ENCODE peak calls at places on chromosome 12, in five cellular contexts. One of them, this sample, is unnamed.

GRCh38 chr12:76563061-76563460 is 3.5 kb upstream of the OSBPL8 start:
- DNase-seq in GM23338: no peak
- DNase-seq in fibroblast of villous mesenchyme: peak; percentile 38
- DNase-seq in CD8-positive, alpha-beta T cell: no peak
- DNase-seq in fibroblast of lung: no peak
- DNase-seq in this sample: no peak

GRCh38 chr12:48933664-48934311 is 8.5 kb upstream of the FKBP11 start:
- DNase-seq in fibroblast of lung: no peak
- DNase-seq in fibroblast of villous mesenchyme: no peak
- DNase-seq in CD8-positive, alpha-beta T cell: peak; percentile 56
- DNase-seq in GM23338: no peak
- DNase-seq in this sample: no peak

GRCh38 chr12:19036673-19037357 is 92.7 kb upstream of the PLEKHA5 start:
- DNase-seq in GM23338: no peak
- DNase-seq in CD8-positive, alpha-beta T cell: no peak
- DNase-seq in fibroblast of lung: peak; percentile 89
- DNase-seq in fibroblast of villous mesenchyme: peak; percentile 31
- DNase-seq in this sample: peak; percentile 49

GRCh38 chr12:38782393-38782792 is 123.0 kb downstream of the CPNE8 start:
- DNase-seq in GM23338: no peak
- DNase-seq in fibroblast of villous mesenchyme: no peak
- DNase-seq in CD8-positive, alpha-beta T cell: no peak
- DNase-seq in fibroblast of lung: no peak
- DNase-seq in this sample: no peak

GRCh38 chr12:91574391-91574790 is 391.8 kb upstream of the DCN start:
- DNase-seq in fibroblast of lung: peak; percentile 40
- DNase-seq in CD8-positive, alpha-beta T cell: no peak
- DNase-seq in GM23338: no peak
- DNase-seq in fibroblast of villous mesenchyme: no peak
- DNase-seq in this sample: peak; percentile 42

GRCh38 chr12:110234197-110235154 is 46.6 kb upstream of the ATP2A2 start:
- DNase-seq in GM23338: no peak
- DNase-seq in CD8-positive, alpha-beta T cell: no peak
- DNase-seq in fibroblast of lung: no peak
- DNase-seq in fibroblast of villous mesenchyme: peak; percentile 64
- DNase-seq in this sample: peak; percentile 50

GRCh38 chr12:59329457-59329856 is 266.4 kb upstream of the SLC16A7 start:
- DNase-seq in CD8-positive, alpha-beta T cell: no peak
- DNase-seq in fibroblast of lung: no peak
- DNase-seq in fibroblast of villous mesenchyme: no peak
- DNase-seq in GM23338: no peak
- DNase-seq in this sample: no peak

GRCh38 chr12:125137776-125138344 is 72.6 kb downstream of the AACS start:
- DNase-seq in CD8-positive, alpha-beta T cell: no peak
- DNase-seq in fibroblast of lung: no peak
- DNase-seq in GM23338: no peak
- DNase-seq in fibroblast of villous mesenchyme: peak; percentile 17
- DNase-seq in this sample: peak; percentile 9

GRCh38 chr12:93772003-93772402 is 94.8 kb downstream of the CRADD start:
- DNase-seq in CD8-positive, alpha-beta T cell: no peak
- DNase-seq in fibroblast of villous mesenchyme: no peak
- DNase-seq in fibroblast of lung: no peak
- DNase-seq in GM23338: no peak
- DNase-seq in this sample: no peak

GRCh38 chr12:13161172-13161571 is 35.4 kb upstream of the EMP1 start:
- DNase-seq in fibroblast of lung: no peak
- DNase-seq in fibroblast of villous mesenchyme: no peak
- DNase-seq in GM23338: no peak
- DNase-seq in CD8-positive, alpha-beta T cell: no peak
- DNase-seq in this sample: no peak
- TF ChIP-seq CTCF in fibroblast of lung: peak; percentile 47
- TF ChIP-seq CTCF in fibroblast of villous mesenchyme: peak; percentile 46
- TF ChIP-seq CTCF in GM23338: no peak
- TF ChIP-seq CTCF in CD8-positive, alpha-beta T cell: no peak
- TF ChIP-seq CTCF in this sample: peak; percentile 53

GRCh38 chr12:102479984-102480383 is 379 bp downstream of the IGF1 start:
- DNase-seq in fibroblast of lung: no peak
- DNase-seq in CD8-positive, alpha-beta T cell: no peak
- DNase-seq in GM23338: no peak
- DNase-seq in fibroblast of villous mesenchyme: no peak
- DNase-seq in this sample: no peak
- H3K4me3 ChIP-seq in fibroblast of lung: no peak overlapping the region
- H3K4me3 ChIP-seq in CD8-positive, alpha-beta T cell: no peak overlapping the region
- H3K4me3 ChIP-seq in GM23338: no peak overlapping the region
- H3K4me3 ChIP-seq in fibroblast of villous mesenchyme: peak overlapping the region; percentile 39
- H3K4me3 ChIP-seq in this sample: no peak overlapping the region

GRCh38 chr12:5497329-5498058 is 65.6 kb downstream of the NTF3 start:
- DNase-seq in GM23338: no peak
- DNase-seq in CD8-positive, alpha-beta T cell: no peak
- DNase-seq in fibroblast of lung: no peak
- DNase-seq in fibroblast of villous mesenchyme: peak; percentile 41
- DNase-seq in this sample: no peak

GRCh38 chr12:5492562-5492961 is 60.7 kb downstream of the NTF3 start:
- DNase-seq in GM23338: peak; percentile 41
- DNase-seq in fibroblast of villous mesenchyme: no peak
- DNase-seq in fibroblast of lung: no peak
- DNase-seq in CD8-positive, alpha-beta T cell: no peak
- DNase-seq in this sample: no peak

GRCh38 chr12:5489760-5490432 is 58.0 kb downstream of the NTF3 start:
- DNase-seq in GM23338: no peak
- DNase-seq in fibroblast of villous mesenchyme: no peak
- DNase-seq in fibroblast of lung: no peak
- DNase-seq in CD8-positive, alpha-beta T cell: no peak
- DNase-seq in this sample: no peak

GRCh38 chr12:5494343-5494742 is 62.4 kb downstream of the NTF3 start:
- DNase-seq in GM23338: no peak
- DNase-seq in CD8-positive, alpha-beta T cell: no peak
- DNase-seq in fibroblast of lung: no peak
- DNase-seq in fibroblast of villous mesenchyme: no peak
- DNase-seq in this sample: no peak

GRCh38 chr12:5493018-5493417 is 61.1 kb downstream of the NTF3 start:
- DNase-seq in fibroblast of villous mesenchyme: no peak
- DNase-seq in fibroblast of lung: no peak
- DNase-seq in GM23338: peak; percentile 40
- DNase-seq in CD8-positive, alpha-beta T cell: no peak
- DNase-seq in this sample: no peak
- TF ChIP-seq CTCF in fibroblast of villous mesenchyme: no peak
- TF ChIP-seq CTCF in fibroblast of lung: no peak
- TF ChIP-seq CTCF in GM23338: peak; percentile 39
- TF ChIP-seq CTCF in CD8-positive, alpha-beta T cell: no peak
- TF ChIP-seq CTCF in this sample: no peak

GRCh38 chr12:104682790-104683279 is 226.1 kb downstream of the CHST11 start:
- DNase-seq in CD8-positive, alpha-beta T cell: peak; percentile 82
- DNase-seq in GM23338: no peak
- DNase-seq in fibroblast of villous mesenchyme: no peak
- DNase-seq in fibroblast of lung: no peak
- DNase-seq in this sample: no peak
- H3K4me3 ChIP-seq in CD8-positive, alpha-beta T cell: peak overlapping the region; percentile 28
- H3K4me3 ChIP-seq in GM23338: no peak overlapping the region
- H3K4me3 ChIP-seq in fibroblast of villous mesenchyme: no peak overlapping the region
- H3K4me3 ChIP-seq in fibroblast of lung: no peak overlapping the region
- H3K4me3 ChIP-seq in this sample: no peak overlapping the region

GRCh38 chr12:23813206-23813605 is 136.3 kb downstream of the SOX5 start:
- DNase-seq in fibroblast of lung: no peak
- DNase-seq in CD8-positive, alpha-beta T cell: no peak
- DNase-seq in fibroblast of villous mesenchyme: no peak
- DNase-seq in GM23338: no peak
- DNase-seq in this sample: no peak
- TF ChIP-seq CTCF in fibroblast of lung: no peak
- TF ChIP-seq CTCF in CD8-positive, alpha-beta T cell: no peak
- TF ChIP-seq CTCF in fibroblast of villous mesenchyme: no peak
- TF ChIP-seq CTCF in GM23338: no peak
- TF ChIP-seq CTCF in this sample: no peak

GRCh38 chr12:34107016-34107415 is 84.7 kb downstream of the ALG10 start:
- DNase-seq in CD8-positive, alpha-beta T cell: no peak
- DNase-seq in GM23338: no peak
- DNase-seq in fibroblast of lung: no peak
- DNase-seq in fibroblast of villous mesenchyme: no peak
- DNase-seq in this sample: no peak

GRCh38 chr12:34108967-34109366 is 86.7 kb downstream of the ALG10 start:
- DNase-seq in fibroblast of lung: no peak
- DNase-seq in fibroblast of villous mesenchyme: no peak
- DNase-seq in CD8-positive, alpha-beta T cell: no peak
- DNase-seq in GM23338: no peak
- DNase-seq in this sample: no peak

GRCh38 chr12:34107781-34108404 is 85.6 kb downstream of the ALG10 start:
- DNase-seq in CD8-positive, alpha-beta T cell: no peak
- DNase-seq in GM23338: peak; percentile 30
- DNase-seq in fibroblast of villous mesenchyme: no peak
- DNase-seq in fibroblast of lung: no peak
- DNase-seq in this sample: no peak

GRCh38 chr12:34109390-34109789 is 87.1 kb downstream of the ALG10 start:
- DNase-seq in fibroblast of lung: no peak
- DNase-seq in fibroblast of villous mesenchyme: no peak
- DNase-seq in CD8-positive, alpha-beta T cell: no peak
- DNase-seq in GM23338: no peak
- DNase-seq in this sample: no peak

DNA sequence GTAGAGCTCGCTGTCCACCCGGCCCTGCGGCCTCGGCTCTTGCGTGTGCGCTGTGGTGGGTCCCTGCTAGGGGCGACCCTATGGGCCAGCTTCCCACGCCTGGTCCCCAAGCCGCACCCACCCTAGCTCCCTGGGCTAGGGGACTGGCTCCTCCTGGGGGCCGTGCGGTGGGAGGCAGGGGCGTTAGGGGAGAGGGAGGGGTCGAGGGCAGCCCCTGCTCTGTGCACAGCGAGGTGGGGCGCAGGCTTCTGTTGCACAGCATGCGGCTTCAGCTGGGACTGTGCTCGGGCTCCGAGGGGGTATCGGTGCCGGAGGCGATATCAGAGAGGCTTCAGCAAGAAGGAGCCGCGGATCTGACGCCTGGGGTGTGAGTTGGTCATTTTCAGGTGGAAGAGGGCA is 86.1 kb downstream of the ALG10 start:
- DNase-seq in fibroblast of villous mesenchyme: no peak
- DNase-seq in CD8-positive, alpha-beta T cell: no peak
- DNase-seq in fibroblast of lung: no peak
- DNase-seq in GM23338: peak; percentile 17
- DNase-seq in this sample: no peak
- H3K4me3 ChIP-seq in fibroblast of villous mesenchyme: no peak overlapping the region
- H3K4me3 ChIP-seq in CD8-positive, alpha-beta T cell: no peak overlapping the region
- H3K4me3 ChIP-seq in fibroblast of lung: no peak overlapping the region
- H3K4me3 ChIP-seq in GM23338: peak overlapping the region; percentile 52
- H3K4me3 ChIP-seq in this sample: no peak overlapping the region

GRCh38 chr12:87953257-87953860 is 75.8 kb downstream of the C12orf50 start:
- DNase-seq in CD8-positive, alpha-beta T cell: no peak
- DNase-seq in fibroblast of lung: peak; percentile 53
- DNase-seq in GM23338: peak; percentile 71
- DNase-seq in fibroblast of villous mesenchyme: peak; percentile 37
- DNase-seq in this sample: peak; percentile 89
- TF ChIP-seq CTCF in CD8-positive, alpha-beta T cell: no peak
- TF ChIP-seq CTCF in fibroblast of lung: peak; percentile 69
- TF ChIP-seq CTCF in GM23338: peak; percentile 82
- TF ChIP-seq CTCF in fibroblast of villous mesenchyme: peak; percentile 49
- TF ChIP-seq CTCF in this sample: peak; percentile 69

DNA sequence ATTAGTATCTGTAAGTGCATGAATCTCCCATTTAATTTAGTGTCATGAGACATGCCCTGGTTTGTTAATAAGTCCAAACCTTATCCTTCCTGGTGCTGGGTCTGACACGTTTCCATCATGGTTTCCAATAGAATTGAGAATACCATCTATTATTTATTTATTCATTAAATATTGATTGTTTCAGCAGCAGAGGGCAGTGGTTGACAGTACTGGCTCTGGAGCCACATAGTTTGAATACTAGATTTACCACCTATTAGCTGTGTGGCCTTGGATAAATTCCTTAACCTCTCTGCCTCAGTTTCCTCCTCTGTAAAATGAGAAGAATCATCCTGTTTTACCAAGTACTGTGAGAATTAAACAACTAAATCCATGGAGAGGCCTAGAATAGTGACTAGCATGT is 941 bp upstream of the STAB2 start:
- DNase-seq in fibroblast of villous mesenchyme: no peak
- DNase-seq in fibroblast of lung: no peak
- DNase-seq in GM23338: no peak
- DNase-seq in CD8-positive, alpha-beta T cell: no peak
- DNase-seq in this sample: peak; percentile 21
- H3K4me3 ChIP-seq in fibroblast of villous mesenchyme: no peak overlapping the region
- H3K4me3 ChIP-seq in fibroblast of lung: no peak overlapping the region
- H3K4me3 ChIP-seq in GM23338: no peak overlapping the region
- H3K4me3 ChIP-seq in CD8-positive, alpha-beta T cell: no peak overlapping the region
- H3K4me3 ChIP-seq in this sample: no peak overlapping the region

DNA sequence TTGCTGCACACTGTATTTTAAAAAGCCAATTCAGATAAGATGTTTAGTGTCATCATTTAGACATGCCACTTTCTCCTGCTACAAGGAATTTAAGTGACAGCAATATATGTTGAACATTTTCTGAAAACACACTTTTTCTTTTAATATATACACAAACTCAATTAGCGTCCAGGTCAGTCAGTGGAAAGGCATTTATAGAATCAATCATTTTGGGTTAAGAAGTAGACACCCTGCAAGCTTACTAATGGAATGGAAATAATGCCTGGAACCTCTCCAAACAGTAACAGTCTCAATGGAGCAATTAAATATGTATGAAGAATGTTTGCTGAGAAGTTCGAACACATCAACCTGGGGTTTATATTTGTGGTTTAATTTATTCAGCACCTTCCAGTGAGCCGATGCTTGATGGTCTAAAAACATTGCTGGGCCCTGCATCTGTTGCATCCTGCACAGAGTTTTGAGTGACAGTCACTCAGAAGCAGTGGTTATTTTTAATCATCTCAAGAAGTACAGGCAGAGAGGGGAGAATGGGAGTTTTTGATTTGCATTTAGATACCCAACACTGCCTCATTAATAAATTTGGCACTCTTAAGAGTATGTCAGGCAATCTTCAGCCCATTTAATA is 410.7 kb downstream of the TMEM117 start:
- DNase-seq in GM23338: no peak
- DNase-seq in fibroblast of lung: peak; percentile 72
- DNase-seq in fibroblast of villous mesenchyme: no peak
- DNase-seq in CD8-positive, alpha-beta T cell: no peak
- DNase-seq in this sample: no peak
- TF ChIP-seq CTCF in GM23338: no peak
- TF ChIP-seq CTCF in fibroblast of lung: no peak
- TF ChIP-seq CTCF in fibroblast of villous mesenchyme: no peak
- TF ChIP-seq CTCF in CD8-positive, alpha-beta T cell: no peak
- TF ChIP-seq CTCF in this sample: no peak

This sample was measured in choroid plexus epithelial cell.